ENCODE peak calls at places on chromosome 5, in seven cellular contexts. O is cardiac muscle cell, W is Karpas-422, L is stomach, N is psoas muscle, J is IMR-90, X is ovary. E is an unnamed sample.

GRCh38 chr5:111367081-111367480 is 142.9 kb downstream of the CAMK4 start:
- DNase-seq in O (no peak), W (no peak), L (no peak), N (no peak), J (no peak), X (no peak), E (no peak)

GRCh38 chr5:42912184-42912766 is 100.6 kb upstream of the SELENOP start:
- DNase-seq in O (peak; percentile 10), W (peak; percentile 72), L (no peak), N (no peak), J (peak; percentile 72), X (no peak), E (peak; percentile 41)

GRCh38 chr5:78908173-78908901 is 76.8 kb downstream of the ARSB start:
- DNase-seq in O (peak; percentile 80), W (no peak), L (peak; percentile 65), N (peak; percentile 57), J (peak; percentile 91), X (no peak), E (peak; percentile 61)

GRCh38 chr5:83474986-83475385 is 3.4 kb downstream of the VCAN start:
- DNase-seq in O (peak; percentile 23), W (no peak), L (no peak), N (no peak), J (no peak), X (no peak), E (no peak)

GRCh38 chr5:64207978-64208377 is 42.3 kb downstream of the RNF180 start:
- DNase-seq in O (no peak), W (peak; percentile 67), L (no peak), N (no peak), J (peak; percentile 3), X (no peak), E (no peak)

GRCh38 chr5:88690619-88691560 is 192.1 kb downstream of the MEF2C start:
- DNase-seq in O (peak; percentile 83), W (peak; percentile 86), L (peak; percentile 76), N (peak; percentile 75), J (peak; percentile 50), X (peak; percentile 65), E (peak; percentile 82)

GRCh38 chr5:149957855-149958254 is 2.7 kb upstream of the SLC26A2 start:
- DNase-seq in O (no peak), W (no peak), L (no peak), N (no peak), J (no peak), X (no peak), E (no peak)

GRCh38 chr5:82396871-82397514 is 118.8 kb upstream of the RPS23 start:
- DNase-seq in O (peak; percentile 39), W (no peak), L (peak; percentile 53), N (peak; percentile 80), J (peak; percentile 99), X (peak; percentile 59), E (peak; percentile 86)

GRCh38 chr5:154190652-154191304 is at the start of gene GALNT10:
- DNase-seq in O (peak; percentile 84), W (peak; percentile 86), L (peak; percentile 69), N (peak; percentile 86), J (peak; percentile 66), X (peak; percentile 62), E (peak; percentile 61)

GRCh38 chr5:59055745-59056448 is 473.0 kb downstream of the RAB3C start:
- DNase-seq in O (no peak), W (no peak), L (no peak), N (no peak), J (no peak), X (no peak), E (no peak)

GRCh38 chr5:59062986-59063683 is 480.3 kb downstream of the RAB3C start:
- DNase-seq in O (no peak), W (no peak), L (no peak), N (no peak), J (no peak), X (no peak), E (no peak)

GRCh38 chr5:59061377-59061776 is 478.5 kb downstream of the RAB3C start:
- DNase-seq in O (no peak), W (no peak), L (no peak), N (no peak), J (peak; percentile 68), X (no peak), E (no peak)

GRCh38 chr5:59058237-59058636 is 475.4 kb downstream of the RAB3C start:
- DNase-seq in O (no peak), W (no peak), L (no peak), N (no peak), J (no peak), X (no peak), E (no peak)

DNA sequence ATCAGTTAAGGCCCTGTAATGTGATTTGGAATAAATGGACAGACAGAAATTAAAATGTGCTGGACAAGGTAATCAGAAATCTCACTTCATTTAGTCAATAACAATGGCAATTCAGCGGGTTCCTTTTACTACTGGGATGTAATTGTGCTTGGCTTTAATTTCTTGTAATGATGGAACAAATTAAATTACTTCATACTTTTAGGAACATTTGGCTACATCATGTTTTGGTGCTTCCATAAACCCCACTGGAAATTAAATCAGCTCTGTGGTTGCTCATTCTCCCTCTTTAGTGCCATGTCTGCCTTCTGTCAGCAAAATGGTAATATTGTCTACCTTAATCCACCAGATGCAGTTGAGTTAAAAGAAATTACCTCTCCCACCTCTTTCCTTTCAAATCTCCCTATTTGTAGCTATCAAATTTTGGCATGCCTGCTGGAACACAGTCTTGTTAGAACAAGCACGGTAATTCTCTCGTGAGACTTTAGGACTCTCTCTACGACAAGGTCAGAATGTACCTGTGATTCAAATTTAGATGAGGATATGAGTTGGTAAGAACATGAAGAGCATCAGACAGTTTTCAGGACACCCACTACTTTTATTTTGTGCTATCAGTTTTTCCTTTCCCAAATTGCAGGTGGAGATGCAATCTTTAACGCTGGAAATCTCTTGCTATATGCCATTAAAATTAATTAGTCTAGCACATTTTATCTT is 476.3 kb downstream of the RAB3C start:
- DNase-seq in O (no peak), W (no peak), L (no peak), N (no peak), J (no peak), X (no peak), E (no peak)
- H3K27ac ChIP-seq in O (no peak overlapping the region), W (no peak overlapping the region), L (no peak overlapping the region), N (no peak overlapping the region), J (no peak overlapping the region), X (no peak overlapping the region), E (no peak overlapping the region)

GRCh38 chr5:113195197-113195715 is 218.7 kb downstream of the DCP2 start:
- DNase-seq in O (no peak), W (no peak), L (no peak), N (no peak), J (no peak), X (no peak), E (no peak)

GRCh38 chr5:113193311-113193978 is 216.8 kb downstream of the DCP2 start:
- DNase-seq in O (no peak), W (no peak), L (no peak), N (no peak), J (no peak), X (no peak), E (no peak)

GRCh38 chr5:113194125-113194524 is 217.5 kb downstream of the DCP2 start:
- DNase-seq in O (no peak), W (no peak), L (no peak), N (no peak), J (no peak), X (no peak), E (no peak)

GRCh38 chr5:113197456-113198200 is 221.0 kb downstream of the DCP2 start:
- DNase-seq in O (peak; percentile 32), W (no peak), L (peak; percentile 41), N (no peak), J (no peak), X (no peak), E (peak; percentile 5)

GRCh38 chr5:113195726-113196125 is 219.1 kb downstream of the DCP2 start:
- DNase-seq in O (no peak), W (no peak), L (no peak), N (no peak), J (no peak), X (no peak), E (no peak)
- H3K27ac ChIP-seq in O (no peak overlapping the region), W (no peak overlapping the region), L (no peak overlapping the region), N (no peak overlapping the region), J (no peak overlapping the region), X (no peak overlapping the region), E (no peak overlapping the region)

DNA sequence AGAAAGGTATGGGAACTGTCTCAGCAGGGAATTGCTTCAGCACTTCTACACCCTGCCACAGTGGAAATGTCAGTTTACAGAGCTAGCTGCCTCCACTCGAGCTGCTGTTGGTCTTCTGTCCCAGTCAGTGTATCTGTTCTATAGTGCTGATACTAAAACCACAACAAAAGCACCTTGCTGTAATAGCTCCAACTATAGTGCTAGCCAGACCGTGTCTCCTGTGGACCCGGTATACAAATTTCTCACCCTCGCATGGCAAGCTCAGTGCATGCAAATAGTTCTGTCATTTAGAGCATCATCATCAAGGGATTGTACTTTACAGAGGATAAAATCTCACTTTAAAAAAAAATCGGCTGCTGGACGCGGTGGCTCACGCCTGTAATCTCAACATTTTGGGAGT is 51.5 kb upstream of the IQGAP2 start:
- DNase-seq in O (no peak), W (peak; percentile 78), L (no peak), N (no peak), J (no peak), X (no peak), E (no peak)
- H3K27ac ChIP-seq in O (no peak overlapping the region), W (peak overlapping the region; percentile 51), L (no peak overlapping the region), N (no peak overlapping the region), J (no peak overlapping the region), X (no peak overlapping the region), E (no peak overlapping the region)

GRCh38 chr5:172840077-172840777 is 6.2 kb downstream of the ERGIC1 start:
- DNase-seq in O (no peak), W (no peak), L (no peak), N (no peak), J (no peak), X (no peak), E (no peak)
- H3K27ac ChIP-seq in O (no peak overlapping the region), W (no peak overlapping the region), L (peak overlapping the region; percentile 95), N (peak overlapping the region; percentile 73), J (no peak overlapping the region), X (peak overlapping the region; percentile 33), E (peak overlapping the region; percentile 84)

GRCh38 chr5:59582746-59583145 is 310.8 kb downstream of the PDE4D start:
- DNase-seq in O (no peak), W (no peak), L (no peak), N (no peak), J (no peak), X (no peak), E (no peak)
- H3K27ac ChIP-seq in O (no peak overlapping the region), W (no peak overlapping the region), L (no peak overlapping the region), N (peak overlapping the region; percentile 84), J (no peak overlapping the region), X (no peak overlapping the region), E (no peak overlapping the region)

E was measured in adrenal gland.